ENCODE peak calls at places on chromosomes 7 and 10, in nine cellular contexts. V is effector CD4-positive, alpha-beta T cell; E is NCI-H1092 treated with DMSO at 0.1 percent for 48 hours; N is keratinocyte; H is mesendoderm; I is AG09309; U is cardiac fibroblast; W is NCI-H748 treated with DMSO at 0.1 percent for 48 hours; X is Daoy. K is an unnamed sample.

GRCh38 chr10:19651549-19651948 is 164.7 kb upstream of the PLXDC2 start:
- DNase-seq in V (no peak), W (no peak), U (peak), X (no peak), E (no peak), N (peak), H (no peak), I (peak), K (no peak)

GRCh38 chr7:7201583-7202374 is 19.4 kb downstream of the C1GALT1 start:
- DNase-seq in N (no peak), H (peak), E (no peak), W (no peak), U (no peak), X (no peak), I (no peak), V (peak), K (no peak)

GRCh38 chr10:8116926-8117493 is 62.5 kb downstream of the GATA3 start:
- DNase-seq in V (no peak), H (peak), I (no peak), N (no peak), U (no peak), X (no peak), E (no peak), W (no peak), K (no peak)

GRCh38 chr7:3722396-3722846 is 421.4 kb downstream of the SDK1 start:
- DNase-seq in U (peak), W (no peak), I (no peak), N (no peak), V (no peak), H (peak), E (no peak), X (no peak), K (no peak)

GRCh38 chr7:44819292-44819691 is 22.8 kb downstream of the PPIA start:
- DNase-seq in V (no peak), U (no peak), X (no peak), H (peak), N (no peak), I (no peak), W (no peak), E (no peak), K (no peak)

GRCh38 chr10:3652886-3653285 is 132.1 kb downstream of the KLF6 start:
- DNase-seq in W (no peak), I (no peak), N (no peak), H (no peak), V (no peak), U (peak), X (peak), E (no peak), K (no peak)

GRCh38 chr7:149729983-149730801 is 43.2 kb downstream of the ZNF467 start:
- DNase-seq in W (no peak), I (no peak), X (no peak), V (no peak), H (no peak), E (no peak), U (no peak), N (no peak), K (no peak)

GRCh38 chr7:20157456-20157855 is 59.7 kb downstream of the MACC1 start:
- DNase-seq in X (no peak), U (no peak), H (no peak), W (no peak), E (no peak), N (peak), V (no peak), I (no peak), K (no peak)

GRCh38 chr10:132703305-132704007 is 82.5 kb downstream of the NKX6-2 start:
- DNase-seq in I (no peak), N (no peak), W (no peak), U (no peak), X (no peak), H (no peak), V (no peak), E (no peak), K (peak)

GRCh38 chr7:940599-941408 is 13.7 kb downstream of the ADAP1 start:
- DNase-seq in N (no peak), H (no peak), I (no peak), V (no peak), W (no peak), U (no peak), X (no peak), E (no peak), K (no peak)